ENCODE peak calls at places on chromosomes 5 and 9, in nine cellular contexts. One of them, this sample, is unnamed.

GRCh38 chr5:175444060-175444904 is at the start of gene DRD1:
- DNase-seq in CD4-positive, CD25-positive, alpha-beta regulatory T cell: peak
- DNase-seq in fibroblast of villous mesenchyme: peak
- DNase-seq in HFF-Myc: no peak
- DNase-seq in COR-L47: peak
- DNase-seq in fibroblast of mammary gland: peak
- DNase-seq in GM19239: peak
- DNase-seq in memory B cell: peak
- DNase-seq in RWPE2: peak
- DNase-seq in this sample: peak

GRCh38 chr5:132013006-132013689 is 1.7 kb upstream of the ACSL6 start:
- DNase-seq in RWPE2: peak
- DNase-seq in COR-L47: no peak
- DNase-seq in memory B cell: no peak
- DNase-seq in HFF-Myc: no peak
- DNase-seq in fibroblast of villous mesenchyme: no peak
- DNase-seq in fibroblast of mammary gland: no peak
- DNase-seq in CD4-positive, CD25-positive, alpha-beta regulatory T cell: no peak
- DNase-seq in GM19239: no peak
- DNase-seq in this sample: no peak

GRCh38 chr9:71690058-71690691 is 78.1 kb downstream of the CEMIP2 start:
- DNase-seq in fibroblast of mammary gland: peak
- DNase-seq in memory B cell: no peak
- DNase-seq in GM19239: no peak
- DNase-seq in RWPE2: no peak
- DNase-seq in fibroblast of villous mesenchyme: peak
- DNase-seq in COR-L47: no peak
- DNase-seq in HFF-Myc: no peak
- DNase-seq in CD4-positive, CD25-positive, alpha-beta regulatory T cell: no peak
- DNase-seq in this sample: no peak

GRCh38 chr9:132193227-132194110 is 31.6 kb downstream of the NTNG2 start:
- DNase-seq in CD4-positive, CD25-positive, alpha-beta regulatory T cell: no peak
- DNase-seq in memory B cell: no peak
- DNase-seq in COR-L47: no peak
- DNase-seq in GM19239: no peak
- DNase-seq in HFF-Myc: no peak
- DNase-seq in fibroblast of mammary gland: no peak
- DNase-seq in fibroblast of villous mesenchyme: no peak
- DNase-seq in RWPE2: no peak
- DNase-seq in this sample: no peak

GRCh38 chr5:178587793-178588611 is 2.2 kb downstream of the COL23A1 start:
- DNase-seq in HFF-Myc: no peak
- DNase-seq in GM19239: no peak
- DNase-seq in COR-L47: no peak
- DNase-seq in fibroblast of mammary gland: no peak
- DNase-seq in CD4-positive, CD25-positive, alpha-beta regulatory T cell: no peak
- DNase-seq in memory B cell: no peak
- DNase-seq in RWPE2: no peak
- DNase-seq in fibroblast of villous mesenchyme: no peak
- DNase-seq in this sample: no peak

GRCh38 chr5:55226934-55227737 is at the start of gene MCIDAS:
- DNase-seq in RWPE2: peak
- DNase-seq in fibroblast of mammary gland: peak
- DNase-seq in fibroblast of villous mesenchyme: peak
- DNase-seq in memory B cell: peak
- DNase-seq in HFF-Myc: no peak
- DNase-seq in CD4-positive, CD25-positive, alpha-beta regulatory T cell: peak
- DNase-seq in GM19239: peak
- DNase-seq in COR-L47: peak
- DNase-seq in this sample: peak

GRCh38 chr5:14071433-14071832 is 71.7 kb upstream of the TRIO start:
- DNase-seq in COR-L47: no peak
- DNase-seq in CD4-positive, CD25-positive, alpha-beta regulatory T cell: no peak
- DNase-seq in fibroblast of villous mesenchyme: no peak
- DNase-seq in RWPE2: no peak
- DNase-seq in GM19239: no peak
- DNase-seq in HFF-Myc: no peak
- DNase-seq in fibroblast of mammary gland: no peak
- DNase-seq in memory B cell: no peak
- DNase-seq in this sample: peak

GRCh38 chr9:16192403-16193017 is 639.7 kb downstream of the CCDC171 start:
- DNase-seq in GM19239: no peak
- DNase-seq in COR-L47: no peak
- DNase-seq in memory B cell: no peak
- DNase-seq in RWPE2: no peak
- DNase-seq in fibroblast of mammary gland: peak
- DNase-seq in fibroblast of villous mesenchyme: peak
- DNase-seq in CD4-positive, CD25-positive, alpha-beta regulatory T cell: no peak
- DNase-seq in HFF-Myc: no peak
- DNase-seq in this sample: no peak

GRCh38 chr5:103703617-103704016 is 141.0 kb upstream of the NUDT12 start:
- DNase-seq in CD4-positive, CD25-positive, alpha-beta regulatory T cell: no peak
- DNase-seq in fibroblast of villous mesenchyme: no peak
- DNase-seq in HFF-Myc: no peak
- DNase-seq in RWPE2: no peak
- DNase-seq in GM19239: no peak
- DNase-seq in COR-L47: no peak
- DNase-seq in fibroblast of mammary gland: no peak
- DNase-seq in memory B cell: no peak
- DNase-seq in this sample: peak

GRCh38 chr5:134462047-134462575 is 50.4 kb upstream of the CDKN2AIPNL start:
- DNase-seq in fibroblast of villous mesenchyme: no peak
- DNase-seq in COR-L47: no peak
- DNase-seq in fibroblast of mammary gland: no peak
- DNase-seq in memory B cell: no peak
- DNase-seq in RWPE2: peak
- DNase-seq in HFF-Myc: no peak
- DNase-seq in CD4-positive, CD25-positive, alpha-beta regulatory T cell: no peak
- DNase-seq in GM19239: no peak
- DNase-seq in this sample: no peak

GRCh38 chr9:120383999-120384924 is 195.7 kb downstream of the CDK5RAP2 start:
- DNase-seq in RWPE2: peak
- DNase-seq in fibroblast of mammary gland: peak
- DNase-seq in COR-L47: peak
- DNase-seq in HFF-Myc: peak
- DNase-seq in CD4-positive, CD25-positive, alpha-beta regulatory T cell: no peak
- DNase-seq in memory B cell: no peak
- DNase-seq in fibroblast of villous mesenchyme: no peak
- DNase-seq in GM19239: no peak
- DNase-seq in this sample: no peak